ENCODE peak calls at places on chromosomes 13 and 19, in five cellular contexts. V is activated naive CD8-positive, alpha-beta T cell treated with anti-CD3 and anti-CD28 coated beads for 36 hours; M is T-cell; H is NCI-H1436; N is stimulated activated CD8-positive, alpha-beta memory T cell treated with anti-CD3 and anti-CD28 coated beads, Interleukin-15, amount 100 ng/mL, for 1 hour. J is an unnamed sample.
A peak's percentile ranks its signal among the peaks of the same experiment; 100 is the strongest.

GRCh38 chr19:49020342-49020741 is 3.5 kb upstream of the LHB start:
- DNase-seq in V (no peak), M (no peak), H (peak; percentile 22), N (no peak), J (no peak)

GRCh38 chr13:99916366-99917103 is 55.0 kb downstream of the ZIC5 start:
- DNase-seq in V (no peak), M (no peak), H (peak; percentile 50), N (no peak), J (no peak)

GRCh38 chr19:33447336-33448158 is 74.0 kb downstream of the CEBPG start:
- DNase-seq in V (no peak), M (no peak), H (no peak), N (no peak), J (no peak)

GRCh38 chr19:29415507-29415906 is 110.3 kb upstream of the VSTM2B start:
- DNase-seq in V (no peak), M (no peak), H (no peak), N (no peak), J (no peak)

GRCh38 chr13:33204130-33204927 is 81.2 kb downstream of the STARD13 start:
- DNase-seq in V (no peak), M (no peak), H (no peak), N (no peak), J (no peak)

GRCh38 chr13:83498486-83499190 is 383.6 kb downstream of the SLITRK1 start:
- DNase-seq in V (no peak), M (no peak), H (no peak), N (no peak), J (no peak)

GRCh38 chr19:30020189-30020588 is 78.2 kb downstream of the URI1 start:
- DNase-seq in V (no peak), M (no peak), H (no peak), N (no peak), J (no peak)

GRCh38 chr19:47660435-47660832 is 51.5 kb downstream of the BICRA start:
- DNase-seq in V (no peak), M (no peak), H (no peak), N (no peak), J (no peak)

J was measured in effector CD4-positive, alpha-beta T cell.